ENCODE peak calls at places on chromosomes 16 and 17, in six cellular contexts. T is skeletal muscle cell, K is Kasumi-1, M is uterus, B is NCI-H1417 treated with DMSO at 0.1 percent for 48 hours, V is ovary. C is an unnamed sample.

GRCh38 chr16:88792668-88793587 is 7.9 kb upstream of the PIEZO1 start:
- DNase-seq in T (no peak), K (no peak), M (no peak), B (no peak), V (no peak), C (no peak)

GRCh38 chr16:27455700-27456099 is 53.7 kb downstream of the IL21R start:
- DNase-seq in T (no peak), K (peak; percentile 54), M (no peak), B (no peak), V (no peak), C (no peak)

GRCh38 chr16:31474173-31474714 is 2.3 kb downstream of the TGFB1I1 start:
- DNase-seq in T (peak; percentile 62), K (no peak), M (no peak), B (no peak), V (no peak), C (no peak)

GRCh38 chr16:79769320-79770243 is 169.0 kb upstream of the MAF start:
- DNase-seq in T (no peak), K (no peak), M (no peak), B (no peak), V (no peak), C (no peak)

GRCh38 chr16:5056347-5056746 is 9.4 kb downstream of the C16orf89 start:
- DNase-seq in T (no peak), K (no peak), M (no peak), B (no peak), V (no peak), C (no peak)

GRCh38 chr17:50201226-50201854 is at the start of gene COL1A1:
- DNase-seq in T (no peak), K (no peak), M (peak; percentile 96), B (no peak), V (peak; percentile 96), C (no peak)

GRCh38 chr17:48460055-48460454 is 30.0 kb upstream of the SKAP1 start:
- DNase-seq in T (no peak), K (peak; percentile 25), M (no peak), B (no peak), V (no peak), C (peak; percentile 75)

GRCh38 chr16:3762080-3762750 is 44.9 kb upstream of the TRAP1 start:
- DNase-seq in T (no peak), K (no peak), M (no peak), B (no peak), V (no peak), C (no peak)

C was measured in NCI-H187 treated with DMSO at 0.1 percent for 48 hours.